ENCODE peak calls at places on chromosomes 7 and 10, in ten cellular contexts. J, S, R, N, M, P, H, L, T and G are unnamed samples.

GRCh38 chr7:8442814-8443304 is 9.4 kb downstream of the NXPH1 start:
- DNase-seq in M (peak), L (peak), R (no peak), N (peak), S (peak), J (no peak), P (peak), T (peak), H (peak), G (peak)

GRCh38 chr10:103969436-103969835 is 2.5 kb downstream of the SLK start:
- DNase-seq in R (no peak), S (no peak), M (no peak), J (no peak), P (no peak), H (no peak), T (no peak), N (peak), L (no peak), G (no peak)

GRCh38 chr7:10974717-10975032 is 1.0 kb downstream of the PHF14 start:
- DNase-seq in S (no peak), T (no peak), M (no peak), R (no peak), H (no peak), L (no peak), N (no peak), P (no peak), J (no peak), G (no peak)

GRCh38 chr10:21488246-21488953 is 37.1 kb downstream of the SKIDA1 start:
- DNase-seq in J (no peak), H (no peak), R (no peak), N (no peak), S (peak), L (no peak), T (peak), P (no peak), M (no peak), G (no peak)

GRCh38 chr10:71657604-71658348 is 61.8 kb downstream of the C10orf105 start:
- DNase-seq in M (no peak), T (no peak), P (no peak), R (no peak), J (no peak), H (no peak), S (no peak), L (no peak), N (no peak), G (no peak)

GRCh38 chr10:131049051-131049450 is 262.5 kb downstream of the TCERG1L start:
- DNase-seq in R (no peak), L (no peak), S (no peak), P (no peak), H (no peak), J (no peak), N (no peak), M (no peak), T (no peak), G (no peak)

GRCh38 chr10:119252051-119252465 is 44.7 kb downstream of the GRK5 start:
- DNase-seq in T (no peak), M (no peak), H (no peak), N (no peak), L (peak), R (peak), J (no peak), S (peak), P (no peak), G (no peak)

GRCh38 chr7:47470567-47471357 is 111.1 kb downstream of the TNS3 start:
- DNase-seq in P (peak), H (no peak), L (no peak), M (no peak), J (no peak), T (no peak), N (no peak), R (no peak), S (no peak), G (peak)

GRCh38 chr7:771241-772004 is 44.3 kb upstream of the PRKAR1B start:
- DNase-seq in R (peak), N (no peak), H (no peak), L (peak), J (peak), P (no peak), T (no peak), S (peak), M (no peak), G (peak)

GRCh38 chr7:14376711-14377110 is 387.2 kb upstream of the ETV1 start:
- DNase-seq in P (no peak), R (no peak), S (no peak), J (no peak), N (no peak), T (no peak), H (no peak), L (no peak), M (no peak), G (no peak)

GRCh38 chr7:45072131-45073030 is 16.4 kb downstream of the NACAD start:
- DNase-seq in M (no peak), J (no peak), R (no peak), P (no peak), S (no peak), H (no peak), N (no peak), T (no peak), L (no peak), G (no peak)

GRCh38 chr10:12333382-12334185 is 15.8 kb upstream of the CAMK1D start:
- DNase-seq in H (no peak), T (peak), L (peak), J (peak), S (peak), R (peak), N (peak), P (peak), M (no peak), G (peak)

GRCh38 chr7:13897825-13898224 is 91.6 kb downstream of the ETV1 start:
- DNase-seq in H (no peak), M (no peak), J (no peak), P (no peak), L (no peak), N (no peak), R (peak), T (no peak), S (peak), G (no peak)

GRCh38 chr7:157652161-157652953 is 315.6 kb downstream of the DNAJB6 start:
- DNase-seq in N (no peak), P (no peak), L (no peak), R (no peak), J (no peak), H (no peak), S (no peak), M (no peak), T (no peak), G (no peak)

GRCh38 chr7:46220066-46220630 is 299.1 kb upstream of the IGFBP3 start:
- DNase-seq in P (peak), H (no peak), N (no peak), L (no peak), T (no peak), S (no peak), J (no peak), M (no peak), R (peak), G (no peak)

GRCh38 chr10:31771345-31771831 is 157.2 kb downstream of the ARHGAP12 start:
- DNase-seq in H (no peak), P (no peak), M (no peak), R (peak), J (peak), L (no peak), T (no peak), N (no peak), S (peak), G (peak)
- TF ChIP-seq CTCF in H (no peak), P (no peak), M (no peak), R (no peak), J (no peak), L (no peak), T (no peak), N (no peak), S (no peak), G (no peak)

GRCh38 chr10:15824498-15824897 is 35.8 kb downstream of the MINDY3 start:
- DNase-seq in J (no peak), L (no peak), M (no peak), H (no peak), T (no peak), P (no peak), N (peak), S (peak), R (peak), G (no peak)
- TF ChIP-seq CTCF in J (peak), L (peak), M (peak), H (peak), T (peak), P (peak), N (no peak), S (peak), R (peak), G (peak)

GRCh38 chr7:117871778-117872538 is 1.3 kb downstream of the CTTNBP2 start:
- DNase-seq in H (peak), P (peak), L (peak), T (no peak), J (peak), M (peak), R (no peak), N (no peak), S (no peak), G (peak)

GRCh38 chr7:117873933-117874530 is 791 bp upstream of the CTTNBP2 start:
- DNase-seq in J (no peak), N (no peak), H (no peak), R (no peak), S (no peak), T (no peak), M (no peak), L (no peak), P (no peak), G (no peak)

GRCh38 chr7:117873056-117873932 is at the start of gene CTTNBP2:
- DNase-seq in S (peak), N (no peak), H (peak), L (peak), T (peak), R (peak), M (peak), J (peak), P (peak), G (peak)

GRCh38 chr7:117872565-117873055 is 631 bp downstream of the CTTNBP2 start:
- DNase-seq in P (peak), L (peak), R (no peak), M (peak), N (no peak), H (peak), J (peak), T (no peak), S (no peak), G (peak)

DNA sequence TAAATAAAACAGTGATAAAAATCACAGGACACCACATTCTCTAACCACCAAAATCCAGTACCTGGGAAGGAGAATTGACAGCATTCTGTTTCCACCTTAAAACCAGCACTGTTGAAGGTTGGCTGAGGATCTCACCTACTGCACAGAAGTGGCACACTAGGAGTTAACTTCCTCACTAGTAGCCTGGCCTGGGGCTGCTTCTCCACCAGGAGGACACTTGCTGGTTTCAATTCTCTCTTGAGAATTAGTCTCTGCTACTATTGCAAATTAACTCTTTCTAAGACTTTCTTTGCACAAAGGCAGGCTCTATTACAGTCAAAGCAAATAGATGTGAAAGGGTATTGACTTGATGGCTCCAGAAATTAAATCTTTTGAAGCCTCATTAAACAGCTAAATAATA is 2.3 kb upstream of the CTTNBP2 start:
- DNase-seq in P (no peak), J (no peak), M (peak), R (peak), S (no peak), H (peak), T (no peak), N (peak), L (no peak), G (peak)
- TF ChIP-seq CTCF in P (peak), J (no peak), M (peak), R (peak), S (no peak), H (peak), T (peak), N (no peak), L (peak), G (no peak)

GRCh38 chr7:127154958-127155357 is 97.8 kb downstream of the GRM8 start:
- DNase-seq in L (no peak), S (no peak), R (no peak), J (no peak), N (no peak), T (no peak), P (no peak), M (no peak), H (no peak), G (no peak)

GRCh38 chr7:127154101-127154500 is 98.6 kb downstream of the GRM8 start:
- DNase-seq in H (no peak), L (no peak), R (no peak), P (no peak), N (no peak), J (no peak), T (no peak), M (no peak), S (no peak), G (no peak)

GRCh38 chr7:127153315-127153714 is 99.4 kb downstream of the GRM8 start:
- DNase-seq in S (no peak), P (no peak), H (no peak), N (peak), J (no peak), L (no peak), T (no peak), R (no peak), M (no peak), G (no peak)

GRCh38 chr7:127158659-127159058 is 94.1 kb downstream of the GRM8 start:
- DNase-seq in N (peak), M (no peak), J (no peak), L (no peak), H (no peak), R (no peak), T (no peak), S (no peak), P (no peak), G (no peak)
- TF ChIP-seq CTCF in N (peak), M (peak), J (no peak), L (no peak), H (peak), R (no peak), T (peak), S (no peak), P (peak), G (no peak)

GRCh38 chr7:25774675-25775074 is 377.3 kb upstream of the NFE2L3 start:
- DNase-seq in S (no peak), M (no peak), N (no peak), H (no peak), L (no peak), J (no peak), R (no peak), P (no peak), T (peak), G (no peak)

GRCh38 chr7:25771491-25771890 is 380.5 kb upstream of the NFE2L3 start:
- DNase-seq in L (no peak), P (no peak), J (no peak), R (no peak), T (no peak), M (no peak), S (no peak), N (no peak), H (no peak), G (no peak)

GRCh38 chr7:25772802-25773201 is 379.2 kb upstream of the NFE2L3 start:
- DNase-seq in H (no peak), T (no peak), N (no peak), S (no peak), J (no peak), L (no peak), R (no peak), P (no peak), M (no peak), G (no peak)

GRCh38 chr7:25770670-25771069 is 381.3 kb upstream of the NFE2L3 start:
- DNase-seq in L (no peak), P (no peak), S (peak), J (no peak), H (no peak), M (no peak), T (no peak), R (no peak), N (no peak), G (no peak)

DNA sequence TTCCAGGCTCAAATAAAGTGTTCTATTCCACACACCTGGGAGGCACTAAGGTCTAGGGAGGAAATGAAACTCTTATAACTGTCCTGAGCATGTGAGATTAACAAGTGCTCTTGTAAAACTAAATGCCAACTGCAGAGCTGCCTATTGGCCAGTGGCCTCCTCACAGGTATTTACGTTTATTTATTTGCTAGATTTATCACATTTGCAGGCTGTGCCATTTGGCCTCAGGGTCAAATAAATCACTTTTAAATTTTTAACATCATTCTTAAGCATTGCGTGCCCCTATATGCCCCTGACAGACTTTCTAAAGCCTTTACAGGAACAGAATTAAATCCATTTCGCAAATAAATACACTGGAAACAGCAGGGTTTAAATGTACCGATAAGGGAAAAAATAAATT is 381.8 kb upstream of the NFE2L3 start:
- DNase-seq in S (no peak), M (no peak), N (no peak), T (no peak), H (no peak), R (no peak), J (no peak), L (no peak), P (no peak), G (no peak)
- TF ChIP-seq CTCF in S (no peak), M (no peak), N (no peak), T (no peak), H (no peak), R (no peak), J (no peak), L (no peak), P (no peak), G (no peak)

GRCh38 chr10:48885376-48885775 is 54.3 kb downstream of the LRRC18 start:
- DNase-seq in S (no peak), N (peak), L (no peak), R (no peak), H (peak), P (peak), T (no peak), M (peak), J (no peak), G (no peak)

GRCh38 chr10:48890904-48891839 is 48.5 kb downstream of the LRRC18 start:
- DNase-seq in R (no peak), S (peak), L (no peak), J (no peak), T (no peak), P (no peak), H (no peak), M (no peak), N (peak), G (no peak)

GRCh38 chr10:48884337-48885045 is 55.1 kb downstream of the LRRC18 start:
- DNase-seq in L (no peak), H (no peak), T (peak), N (no peak), R (no peak), P (no peak), J (no peak), S (no peak), M (no peak), G (no peak)

GRCh38 chr10:48882881-48883280 is 56.8 kb downstream of the LRRC18 start:
- DNase-seq in P (no peak), R (no peak), J (no peak), N (no peak), M (no peak), T (peak), L (no peak), S (no peak), H (no peak), G (no peak)

GRCh38 chr10:48887982-48888381 is 51.7 kb downstream of the LRRC18 start:
- DNase-seq in N (no peak), M (no peak), H (no peak), L (no peak), S (no peak), T (no peak), J (no peak), R (no peak), P (no peak), G (no peak)
- TF ChIP-seq CTCF in N (no peak), M (no peak), H (no peak), L (no peak), S (no peak), T (no peak), J (no peak), R (no peak), P (no peak), G (no peak)

GRCh38 chr10:5014936-5015335 is 11.3 kb upstream of the AKR1C2 start:
- DNase-seq in J (no peak), R (no peak), H (no peak), P (peak), L (no peak), T (no peak), N (peak), S (peak), M (no peak), G (peak)
- TF ChIP-seq CTCF in J (no peak), R (no peak), H (no peak), P (no peak), L (peak), T (no peak), N (no peak), S (peak), M (no peak), G (peak)

GRCh38 chr10:68230268-68230667 is 1.6 kb downstream of the ATOH7 start:
- DNase-seq in H (no peak), M (no peak), N (no peak), T (no peak), R (no peak), P (no peak), S (no peak), J (no peak), L (no peak), G (no peak)

GRCh38 chr10:68233045-68233444 is 1.1 kb upstream of the ATOH7 start:
- DNase-seq in H (no peak), S (no peak), J (no peak), N (no peak), M (no peak), R (no peak), T (no peak), P (no peak), L (no peak), G (no peak)

GRCh38 chr10:68235111-68235510 is 3.2 kb upstream of the ATOH7 start:
- DNase-seq in S (no peak), M (no peak), P (no peak), T (no peak), R (no peak), J (no peak), N (no peak), H (no peak), L (no peak), G (no peak)

GRCh38 chr10:68231916-68232315 is at the start of gene ATOH7:
- DNase-seq in L (no peak), T (no peak), M (no peak), P (no peak), H (no peak), S (no peak), R (peak), N (no peak), J (no peak), G (no peak)

GRCh38 chr10:68231106-68231901 is 609 bp downstream of the ATOH7 start:
- DNase-seq in L (peak), H (peak), N (peak), J (peak), M (peak), S (peak), T (peak), R (peak), P (peak), G (peak)
- TF ChIP-seq CTCF in L (peak), H (peak), N (peak), J (no peak), M (no peak), S (peak), T (peak), R (peak), P (no peak), G (no peak)

DNA sequence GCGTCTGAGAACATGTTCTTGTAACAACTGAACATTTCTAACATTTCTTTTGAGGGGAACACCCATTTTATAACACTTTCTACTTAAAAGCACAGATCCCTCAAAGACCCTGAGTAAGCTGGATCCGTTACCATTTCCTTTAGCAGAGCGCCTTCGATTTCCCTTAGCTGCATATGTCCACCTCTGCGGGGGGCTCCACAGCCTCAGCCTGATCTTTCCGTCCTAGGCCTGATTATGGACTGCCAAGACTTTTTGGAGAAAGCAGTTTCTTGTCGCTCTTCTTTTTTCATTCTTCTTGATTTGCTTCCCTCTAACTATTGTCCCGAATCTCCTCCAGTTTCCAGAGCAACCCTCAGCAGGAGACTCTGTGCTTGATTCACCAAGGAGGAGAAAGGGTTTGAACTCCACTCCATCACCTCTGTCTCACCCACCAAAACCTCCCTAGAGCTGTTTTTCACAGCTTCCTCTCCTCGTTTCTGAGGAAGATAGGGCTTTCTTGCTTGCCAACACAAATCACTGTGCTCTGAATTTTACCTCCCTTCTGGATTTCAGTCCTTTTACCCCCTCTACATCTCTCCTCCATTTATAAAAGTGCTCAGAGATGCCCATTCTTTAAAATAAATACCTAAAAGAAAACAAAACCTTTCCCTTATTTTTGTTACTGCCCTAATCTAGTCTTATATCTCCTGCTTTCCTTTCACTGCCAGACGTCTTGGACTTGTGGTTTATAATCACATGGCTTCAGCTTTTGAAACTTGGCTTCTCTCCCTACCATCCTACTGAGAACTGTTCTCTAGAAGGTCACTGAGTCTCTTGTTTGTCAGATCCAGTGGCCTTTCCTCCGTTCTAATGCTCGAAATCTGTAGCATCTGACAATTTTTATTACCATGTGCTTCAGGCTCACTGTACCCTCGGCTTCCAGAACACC is 30.5 kb upstream of the ZRANB1 start:
- DNase-seq in P (no peak), H (no peak), N (peak), S (peak), M (no peak), R (peak), L (no peak), J (no peak), T (peak), G (peak)
- TF ChIP-seq CTCF in P (no peak), H (no peak), N (no peak), S (peak), M (no peak), R (no peak), L (no peak), J (no peak), T (no peak), G (no peak)